ENCODE peak calls at places on chromosomes 6 and 20, in four cellular contexts. U is brain microvascular endothelial cell, C is astrocyte, T is astrocyte of the spinal cord. X is an unnamed sample.
A peak's percentile ranks its signal among the peaks of the same experiment; 100 is the strongest.

GRCh38 chr6:97705568-97705967 is 422.6 kb upstream of the MMS22L start:
- DNase-seq in U (no peak), C (peak; percentile 4), T (peak; percentile 11), X (no peak)

GRCh38 chr6:50818673-50819072 is at the start of gene TFAP2B:
- DNase-seq in U (no peak), C (no peak), T (no peak), X (no peak)

GRCh38 chr6:12010635-12011275 is 1.4 kb upstream of the HIVEP1 start:
- DNase-seq in U (peak; percentile 38), C (no peak), T (no peak), X (no peak)

GRCh38 chr6:147508871-147509608 is 550 bp downstream of the SAMD5 start:
- DNase-seq in U (no peak), C (no peak), T (no peak), X (no peak)

GRCh38 chr20:58344741-58345140 is 35.2 kb downstream of the RAB22A start:
- DNase-seq in U (peak; percentile 19), C (peak; percentile 58), T (peak; percentile 9), X (no peak)

GRCh38 chr20:47032969-47033578 is 138.4 kb downstream of the EYA2 start:
- DNase-seq in U (no peak), C (no peak), T (no peak), X (no peak)

GRCh38 chr6:10373642-10374359 is 41.1 kb downstream of the TFAP2A start:
- DNase-seq in U (peak; percentile 2), C (no peak), T (no peak), X (peak; percentile 13)

GRCh38 chr6:46772754-46773153 is 20.4 kb upstream of the MEP1A start:
- DNase-seq in U (no peak), C (no peak), T (no peak), X (no peak)

GRCh38 chr20:2210646-2211556 is 84.9 kb upstream of the TGM3 start:
- DNase-seq in U (peak; percentile 53), C (peak; percentile 65), T (peak; percentile 36), X (peak; percentile 49)

GRCh38 chr6:73515204-73516101 is 5.4 kb downstream of the EEF1A1 start:
- DNase-seq in U (no peak), C (peak; percentile 73), T (peak; percentile 86), X (peak; percentile 66)

GRCh38 chr20:17014217-17014616 is 212.6 kb upstream of the PCSK2 start:
- DNase-seq in U (no peak), C (no peak), T (no peak), X (no peak)

GRCh38 chr6:766625-767024 is 73.7 kb upstream of the EXOC2 start:
- DNase-seq in U (no peak), C (no peak), T (no peak), X (no peak)

GRCh38 chr6:100461920-100462295 is 2.8 kb downstream of the SIM1 start:
- DNase-seq in U (no peak), C (no peak), T (peak; percentile 44), X (no peak)

GRCh38 chr6:82076855-82077254 is 170.7 kb downstream of the IBTK start:
- DNase-seq in U (no peak), C (no peak), T (peak; percentile 12), X (peak; percentile 21)

GRCh38 chr20:49356676-49357075 is 78.8 kb upstream of the ZNFX1 start:
- DNase-seq in U (no peak), C (no peak), T (no peak), X (no peak)

GRCh38 chr6:6362051-6362450 is 41.6 kb upstream of the F13A1 start:
- DNase-seq in U (no peak), C (no peak), T (no peak), X (no peak)

GRCh38 chr6:484086-484728 is 92.7 kb downstream of the IRF4 start:
- DNase-seq in U (no peak), C (no peak), T (no peak), X (no peak)

GRCh38 chr6:5701086-5701661 is 305.6 kb downstream of the NRN1 start:
- DNase-seq in U (no peak), C (no peak), T (no peak), X (no peak)

GRCh38 chr6:150494236-150494635 is 105.4 kb upstream of the PLEKHG1 start:
- DNase-seq in U (no peak), C (no peak), T (no peak), X (no peak)

GRCh38 chr6:46410330-46410953 is 80.8 kb downstream of the RCAN2 start:
- DNase-seq in U (peak; percentile 24), C (peak; percentile 35), T (peak; percentile 47), X (peak; percentile 32)

GRCh38 chr6:139027620-139028182 is 844 bp upstream of the ABRACL start:
- DNase-seq in U (peak; percentile 40), C (peak; percentile 30), T (no peak), X (no peak)

GRCh38 chr6:26743157-26743821 is 83.7 kb upstream of the ZNF322 start:
- DNase-seq in U (peak; percentile 77), C (peak; percentile 77), T (peak; percentile 40), X (peak; percentile 27)

GRCh38 chr6:11685411-11686093 is 93.1 kb downstream of the ADTRP start:
- DNase-seq in U (peak; percentile 68), C (peak; percentile 76), T (peak; percentile 53), X (no peak)

GRCh38 chr6:24481449-24481848 is 7.9 kb downstream of the GPLD1 start:
- DNase-seq in U (no peak), C (no peak), T (no peak), X (no peak)

GRCh38 chr6:127484207-127484858 is 25.1 kb upstream of the KIAA0408 start:
- DNase-seq in U (peak; percentile 61), C (peak; percentile 74), T (peak; percentile 78), X (no peak)

GRCh38 chr6:87139236-87139635 is 16.1 kb upstream of the ZNF292 start:
- DNase-seq in U (peak; percentile 41), C (peak; percentile 24), T (peak; percentile 55), X (no peak)

GRCh38 chr20:5835870-5836269 is 85.7 kb downstream of the SHLD1 start:
- DNase-seq in U (no peak), C (peak; percentile 34), T (peak; percentile 75), X (no peak)
- H3K4me3 ChIP-seq in U (no peak overlapping the region), C (no peak overlapping the region), T (no peak overlapping the region), X (no peak overlapping the region)

GRCh38 chr6:1855890-1856289 is 246.2 kb downstream of the FOXC1 start:
- DNase-seq in U (no peak), C (no peak), T (no peak), X (no peak)
- H3K4me3 ChIP-seq in U (no peak overlapping the region), C (no peak overlapping the region), T (no peak overlapping the region), X (no peak overlapping the region)

GRCh38 chr6:32415521-32416019 is 8.6 kb upstream of the BTNL2 start:
- DNase-seq in U (peak; percentile 63), C (peak; percentile 41), T (peak; percentile 59), X (peak; percentile 24)
- H3K4me3 ChIP-seq in U (no peak overlapping the region), C (peak overlapping the region; percentile 35), T (no peak overlapping the region), X (no peak overlapping the region)

GRCh38 chr20:38093641-38094077 is 60.1 kb downstream of the RPRD1B start:
- DNase-seq in U (no peak), C (no peak), T (no peak), X (no peak)

GRCh38 chr20:38094373-38094775 is 60.8 kb downstream of the RPRD1B start:
- DNase-seq in U (peak; percentile 81), C (peak; percentile 70), T (peak; percentile 54), X (no peak)

GRCh38 chr20:38091447-38092216 is 58.1 kb downstream of the RPRD1B start:
- DNase-seq in U (peak; percentile 22), C (no peak), T (no peak), X (no peak)

GRCh38 chr20:38094968-38095689 is 61.6 kb downstream of the RPRD1B start:
- DNase-seq in U (no peak), C (no peak), T (no peak), X (no peak)

DNA sequence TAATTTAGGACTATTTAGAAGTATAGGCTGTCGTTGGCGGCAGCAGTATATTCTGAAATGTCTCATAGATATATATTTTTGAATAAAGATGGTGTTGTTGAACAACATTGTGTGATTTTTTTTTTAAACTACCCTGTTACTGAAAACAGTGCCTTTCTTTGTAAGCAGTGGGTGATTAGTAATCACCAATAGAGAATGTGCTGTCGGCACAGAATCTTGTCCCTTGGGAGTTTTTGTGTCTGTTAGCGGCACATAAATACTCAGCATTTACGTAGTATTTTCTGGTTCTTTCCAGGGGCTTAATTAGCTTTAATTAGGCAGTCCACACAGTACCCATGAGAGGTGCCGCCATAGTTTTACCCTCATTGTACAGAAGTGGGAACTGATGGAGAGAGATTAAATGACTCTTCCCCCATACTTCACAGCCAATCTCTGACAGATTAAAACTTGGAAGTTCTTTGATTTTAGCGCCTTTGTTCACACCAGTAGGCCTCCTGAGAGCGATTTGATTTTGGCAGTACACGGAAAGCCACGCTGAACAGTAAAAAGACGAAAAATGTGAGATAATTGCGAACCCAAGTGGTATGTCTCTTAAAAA is 58.8 kb downstream of the RPRD1B start:
- DNase-seq in U (no peak), C (no peak), T (no peak), X (no peak)
- H3K4me3 ChIP-seq in U (no peak overlapping the region), C (no peak overlapping the region), T (no peak overlapping the region), X (no peak overlapping the region)

GRCh38 chr6:8017276-8017701 is 46.9 kb downstream of the BLOC1S5 start:
- DNase-seq in U (no peak), C (no peak), T (peak; percentile 47), X (no peak)
- H3K4me3 ChIP-seq in U (no peak overlapping the region), C (no peak overlapping the region), T (peak overlapping the region; percentile 25), X (no peak overlapping the region)

GRCh38 chr6:56730663-56731529 is 88.2 kb upstream of the DST start:
- DNase-seq in U (peak; percentile 39), C (peak; percentile 82), T (peak; percentile 83), X (peak; percentile 46)
- H3K4me3 ChIP-seq in U (no peak overlapping the region), C (peak overlapping the region; percentile 11), T (no peak overlapping the region), X (no peak overlapping the region)

DNA sequence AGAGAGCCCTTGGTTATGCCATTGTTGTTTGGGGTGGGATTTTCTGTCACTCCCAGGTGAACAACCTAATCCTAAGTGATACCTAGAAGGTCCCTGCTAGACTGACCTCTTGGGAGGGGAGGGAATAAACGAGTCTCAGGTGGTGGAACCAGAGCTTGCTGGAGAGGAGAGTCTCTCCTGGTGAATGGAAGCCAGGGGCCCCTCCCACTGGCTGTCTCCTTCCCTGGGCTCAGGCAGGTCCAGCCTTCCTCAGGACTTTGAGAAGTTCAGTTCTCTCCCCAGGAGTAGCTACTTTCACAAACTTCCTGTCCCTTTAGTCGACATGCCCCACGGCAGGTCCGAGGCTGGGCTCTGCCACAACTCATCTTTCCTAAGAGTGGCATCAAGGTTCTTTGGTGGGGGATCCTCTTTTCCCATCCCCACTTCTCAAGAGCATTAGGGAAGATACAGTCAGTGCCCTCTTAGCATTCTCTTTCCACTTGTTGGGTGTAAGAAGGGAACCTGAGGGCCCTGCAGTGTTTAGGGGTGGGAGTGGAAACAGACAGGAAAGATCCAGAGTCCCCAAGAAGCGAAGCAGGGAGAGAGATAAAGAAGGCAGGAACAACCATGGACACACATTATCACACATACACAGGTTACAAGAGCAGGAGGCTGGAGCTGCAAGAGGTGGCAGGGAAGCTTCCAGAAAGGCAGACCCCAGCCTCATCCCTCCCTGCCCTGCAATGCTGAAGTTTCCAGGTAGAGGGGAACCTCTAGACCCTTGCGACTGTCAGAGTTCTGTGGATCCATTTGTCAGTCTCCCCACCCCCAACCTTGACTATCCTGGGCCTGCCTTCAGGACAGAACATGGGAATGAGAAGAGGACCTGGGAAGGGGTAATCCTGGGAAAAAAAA is 900 bp upstream of the GLP1R start:
- DNase-seq in U (no peak), C (no peak), T (no peak), X (no peak)
- H3K4me3 ChIP-seq in U (no peak overlapping the region), C (no peak overlapping the region), T (no peak overlapping the region), X (no peak overlapping the region)